ENCODE peak calls at places on chromosomes 12 and 14, in nine cellular contexts. Y is naive thymus-derived CD8-positive, alpha-beta T cell; D is psoas muscle; V is OCI-M1; P is vagina; R is kidney epithelial cell; S is GM04504; U is lung; Z is AG08396. G is an unnamed sample.

GRCh38 chr12:19130224-19131019 is 889 bp downstream of the PLEKHA5 start:
- DNase-seq in Y (no peak), D (peak), V (peak), P (no peak), R (no peak), S (no peak), U (no peak), Z (peak), G (no peak)

GRCh38 chr14:52119030-52119429 is 50.2 kb upstream of the NID2 start:
- DNase-seq in Y (no peak), D (no peak), V (no peak), P (no peak), R (no peak), S (no peak), U (no peak), Z (no peak), G (no peak)

GRCh38 chr14:89391556-89391955 is 25.5 kb downstream of the FOXN3 start:
- DNase-seq in Y (no peak), D (no peak), V (no peak), P (no peak), R (no peak), S (no peak), U (no peak), Z (no peak), G (no peak)

GRCh38 chr12:130126023-130126432 is 36.2 kb upstream of the FZD10 start:
- DNase-seq in Y (no peak), D (peak), V (no peak), P (no peak), R (no peak), S (no peak), U (no peak), Z (no peak), G (no peak)

GRCh38 chr14:91354979-91355685 is 62.5 kb downstream of the CCDC88C start:
- DNase-seq in Y (no peak), D (no peak), V (no peak), P (no peak), R (no peak), S (no peak), U (no peak), Z (no peak), G (peak)

GRCh38 chr14:60353410-60353809 is 104.4 kb downstream of the PPM1A start:
- DNase-seq in Y (no peak), D (no peak), V (no peak), P (no peak), R (no peak), S (no peak), U (no peak), Z (no peak), G (no peak)

GRCh38 chr12:116955382-116956021 is 44.8 kb downstream of the FBXW8 start:
- DNase-seq in Y (peak), D (no peak), V (peak), P (no peak), R (peak), S (no peak), U (peak), Z (no peak), G (no peak)

GRCh38 chr12:106892075-106892474 is 63.6 kb upstream of the TMEM263 start:
- DNase-seq in Y (no peak), D (no peak), V (no peak), P (no peak), R (no peak), S (no peak), U (no peak), Z (no peak), G (no peak)

GRCh38 chr14:76917158-76917596 is 91.0 kb downstream of the LRRC74A start:
- DNase-seq in Y (no peak), D (peak), V (peak), P (no peak), R (no peak), S (no peak), U (peak), Z (peak), G (no peak)

GRCh38 chr14:76371066-76371465 is 4.9 kb upstream of the ESRRB start:
- DNase-seq in Y (no peak), D (no peak), V (no peak), P (no peak), R (no peak), S (no peak), U (no peak), Z (no peak), G (no peak)

GRCh38 chr12:13154027-13154538 is 42.4 kb upstream of the EMP1 start:
- DNase-seq in Y (no peak), D (no peak), V (peak), P (no peak), R (no peak), S (no peak), U (no peak), Z (no peak), G (no peak)

GRCh38 chr12:102444707-102445106 is 35.7 kb downstream of the IGF1 start:
- DNase-seq in Y (no peak), D (no peak), V (no peak), P (no peak), R (no peak), S (no peak), U (no peak), Z (no peak), G (no peak)

GRCh38 chr14:36254020-36254614 is 66.3 kb downstream of the MBIP start:
- DNase-seq in Y (no peak), D (no peak), V (no peak), P (no peak), R (peak), S (no peak), U (no peak), Z (peak), G (no peak)

GRCh38 chr14:23518716-23519115 is 32.8 kb downstream of the ZFHX2 start:
- DNase-seq in Y (no peak), D (no peak), V (no peak), P (no peak), R (no peak), S (no peak), U (no peak), Z (no peak), G (no peak)

GRCh38 chr12:27610380-27610779 is 85.9 kb upstream of the REP15 start:
- DNase-seq in Y (no peak), D (no peak), V (no peak), P (no peak), R (no peak), S (no peak), U (no peak), Z (no peak), G (no peak)

G was measured in effector CD8-positive, alpha-beta T cell.